ENCODE peak calls at places on chromosomes 11 and 22, in four cellular contexts. K, F, V and A are unnamed samples.

GRCh38 chr11:116193321-116194114 is 579.3 kb downstream of the BUD13 start:
- DNase-seq in F (peak), V (no peak), K (no peak), A (peak)

GRCh38 chr11:133414503-133414902 is 117.8 kb downstream of the OPCML start:
- DNase-seq in K (no peak), V (no peak), F (no peak), A (no peak)

GRCh38 chr11:116576523-116576922 is 196.3 kb downstream of the BUD13 start:
- DNase-seq in V (no peak), K (no peak), F (no peak), A (no peak)

GRCh38 chr11:69307421-69307820 is 13.5 kb downstream of the MYEOV start:
- DNase-seq in V (no peak), F (no peak), K (no peak), A (no peak)

GRCh38 chr11:14446701-14447169 is 52.9 kb downstream of the COPB1 start:
- DNase-seq in K (no peak), V (no peak), F (no peak), A (peak)

GRCh38 chr11:86440305-86440716 is 65.6 kb downstream of the CCDC81 start:
- DNase-seq in V (no peak), F (no peak), K (no peak), A (no peak)

GRCh38 chr11:43708776-43709175 is 28.2 kb downstream of the HSD17B12 start:
- DNase-seq in K (no peak), V (no peak), F (peak), A (no peak)

GRCh38 chr22:27460596-27461347 is 340.8 kb downstream of the MN1 start:
- DNase-seq in K (no peak), V (no peak), F (peak), A (no peak)

GRCh38 chr11:112968988-112969714 is 7.9 kb downstream of the NCAM1 start:
- DNase-seq in K (no peak), F (no peak), V (no peak), A (no peak)

GRCh38 chr11:9980931-9981330 is 313.1 kb downstream of the SBF2 start:
- DNase-seq in V (no peak), F (no peak), K (no peak), A (no peak)

GRCh38 chr22:44399906-44400762 is 87.4 kb upstream of the SHISAL1 start:
- DNase-seq in K (no peak), V (no peak), F (no peak), A (no peak)

GRCh38 chr11:72306186-72306585 is 62.2 kb upstream of the PHOX2A start:
- DNase-seq in F (no peak), V (no peak), K (no peak), A (no peak)

GRCh38 chr11:110367571-110367970 is 62.2 kb upstream of the FDX1 start:
- DNase-seq in K (no peak), F (no peak), V (no peak), A (no peak)

GRCh38 chr22:29310863-29311339 is 4.5 kb downstream of the GAS2L1 start:
- DNase-seq in V (peak), F (peak), K (peak), A (peak)

GRCh38 chr22:35746946-35747703 is 29.5 kb downstream of the APOL5 start:
- DNase-seq in K (no peak), F (no peak), V (no peak), A (no peak)

GRCh38 chr11:103601230-103601846 is 435.1 kb upstream of the DDI1 start:
- DNase-seq in V (no peak), F (peak), K (peak), A (peak)

GRCh38 chr11:111443640-111444039 is 64.6 kb upstream of the POU2AF1 start:
- DNase-seq in K (no peak), V (no peak), F (no peak), A (no peak)

GRCh38 chr11:110972640-110973039 is 260.4 kb upstream of the ARHGAP20 start:
- DNase-seq in K (peak), V (no peak), F (no peak), A (no peak)

GRCh38 chr11:16925495-16926065 is 88.6 kb downstream of the PLEKHA7 start:
- DNase-seq in F (peak), K (no peak), V (peak), A (peak)

GRCh38 chr11:110968348-110969062 is 256.3 kb upstream of the ARHGAP20 start:
- DNase-seq in V (no peak), K (peak), F (no peak), A (no peak)

GRCh38 chr22:23403720-23404688 is 176.1 kb downstream of the IGLL1 start:
- DNase-seq in F (no peak), V (no peak), K (no peak), A (no peak)

GRCh38 chr11:121656333-121657090 is 203.7 kb upstream of the SORL1-AS1 start:
- DNase-seq in K (no peak), F (peak), V (no peak), A (no peak)

GRCh38 chr22:35308480-35308945 is 8.8 kb downstream of the TOM1 start:
- DNase-seq in F (no peak), V (no peak), K (peak), A (no peak)

GRCh38 chr11:33214187-33214586 is 43.0 kb upstream of the HIPK3 start:
- DNase-seq in K (peak), F (no peak), V (no peak), A (no peak)

GRCh38 chr11:12149672-12150225 is 39.4 kb downstream of the MICAL2 start:
- DNase-seq in K (peak), F (no peak), V (no peak), A (no peak)

GRCh38 chr11:71206186-71206585 is 46.2 kb downstream of the SHANK2 start:
- DNase-seq in V (no peak), K (no peak), F (peak), A (no peak)

GRCh38 chr22:41908409-41909289 is 6.2 kb downstream of the SHISA8 start:
- DNase-seq in F (peak), K (peak), V (no peak), A (no peak)

GRCh38 chr11:92976681-92977080 is 7.2 kb downstream of the MTNR1B start:
- DNase-seq in V (no peak), F (no peak), K (no peak), A (no peak)

GRCh38 chr11:35035894-35036408 is 103.0 kb upstream of the CD44 start:
- DNase-seq in K (peak), F (no peak), V (no peak), A (no peak)

GRCh38 chr11:31419669-31420068 is 50.0 kb downstream of the DNAJC24 start:
- DNase-seq in F (no peak), V (no peak), K (no peak), A (no peak)

GRCh38 chr11:14584595-14584994 is 59.0 kb upstream of the PDE3B start:
- DNase-seq in F (no peak), K (no peak), V (no peak), A (no peak)

DNA sequence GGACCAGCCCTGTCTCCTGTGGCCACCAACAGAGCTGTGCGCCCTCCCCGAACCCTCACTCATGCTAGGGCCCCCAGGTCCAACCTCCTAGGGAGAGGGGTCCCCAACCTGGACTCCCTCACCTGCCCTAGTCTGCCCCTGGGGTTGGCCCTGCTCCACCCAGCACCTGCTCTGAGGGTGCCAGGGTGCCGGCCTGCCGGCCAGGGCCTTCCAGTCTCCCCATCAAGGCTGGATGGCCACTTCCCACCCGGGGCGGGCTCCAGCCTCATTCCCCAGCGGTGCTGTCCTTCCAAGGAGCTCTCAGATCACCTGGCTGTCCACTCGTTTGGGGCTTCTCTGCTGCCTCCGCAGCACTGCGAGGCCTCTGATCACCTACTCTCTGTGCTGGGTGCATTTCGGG is 39.1 kb downstream of the CDKN1C start:
- DNase-seq in F (no peak), V (no peak), K (no peak), A (no peak)
- TF ChIP-seq REST in F (no peak), V (no peak), K (no peak), A (no peak)

GRCh38 chr11:3378426-3379423 is at the start of gene ZNF195:
- DNase-seq in F (peak), V (peak), K (peak), A (peak)
- TF ChIP-seq REST in F (no peak), V (no peak), K (peak), A (no peak)

DNA sequence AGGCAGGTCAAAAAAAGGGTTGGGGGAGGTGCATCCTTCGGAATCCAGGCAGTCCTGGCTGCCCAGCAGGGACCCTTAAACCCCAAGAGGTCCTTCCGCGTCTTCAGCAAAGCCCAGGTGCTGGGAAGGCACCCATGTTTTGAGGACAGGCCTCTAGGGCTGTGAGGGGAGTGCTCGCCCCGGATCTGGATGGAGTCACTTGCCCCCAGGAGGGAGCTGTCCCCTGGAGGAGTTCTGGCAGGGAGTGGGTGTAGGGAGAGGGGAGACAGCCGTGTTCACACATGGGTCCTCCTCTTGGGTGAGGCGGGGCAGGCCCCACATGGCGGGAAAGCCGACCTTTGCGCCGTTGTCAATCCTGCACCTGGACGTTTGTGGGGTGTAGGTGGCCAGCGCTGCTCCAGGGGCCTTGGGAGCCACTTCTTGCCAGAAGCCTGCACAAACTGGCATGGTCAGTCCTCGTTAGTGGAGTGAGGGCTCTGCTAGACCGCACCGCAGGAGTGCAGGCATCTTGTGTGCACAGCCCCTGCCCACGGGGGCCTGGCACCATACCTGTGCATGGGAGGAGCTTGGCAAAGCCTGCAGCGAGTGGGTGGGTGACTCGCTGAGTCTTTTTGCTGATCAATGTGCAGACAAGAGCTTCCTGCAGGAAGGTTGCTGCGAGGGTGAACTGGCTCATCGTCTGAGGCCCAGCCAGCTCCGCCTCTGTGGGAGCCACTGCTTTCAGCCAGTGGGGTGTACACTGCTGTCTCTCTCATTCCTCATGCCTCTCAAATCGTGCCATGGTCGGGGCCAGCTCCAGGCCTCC is 16.0 kb downstream of the PPIL2 start:
- DNase-seq in K (no peak), F (no peak), V (no peak), A (no peak)
- TF ChIP-seq REST in K (no peak), F (no peak), V (no peak), A (no peak)

DNA sequence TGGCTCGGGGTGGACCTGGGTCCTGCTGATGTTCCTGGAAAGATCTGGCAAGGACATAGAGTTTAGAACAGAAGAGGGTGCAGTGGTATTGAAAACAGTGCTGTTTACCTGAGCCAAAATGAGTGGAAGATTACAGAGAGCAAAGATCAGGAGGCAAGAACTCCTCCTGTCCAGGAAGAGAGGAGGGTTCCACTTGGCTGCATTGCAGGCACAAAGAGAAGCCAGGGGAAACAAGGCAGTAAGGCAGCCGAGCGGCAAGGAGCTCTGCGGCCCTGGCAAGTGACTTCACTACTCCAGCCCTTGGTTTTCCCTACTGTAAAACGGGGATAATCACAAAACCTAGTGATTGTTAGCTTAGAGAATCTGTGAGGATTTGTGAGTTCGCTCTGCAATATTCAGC is 3.7 kb upstream of the PACSIN2 start:
- DNase-seq in V (no peak), K (no peak), F (no peak), A (no peak)
- TF ChIP-seq REST in V (no peak), K (no peak), F (no peak), A (no peak)

GRCh38 chr11:99368579-99368978 is 347.8 kb downstream of the CNTN5 start:
- DNase-seq in K (no peak), F (no peak), V (no peak), A (no peak)

GRCh38 chr11:99371257-99371656 is 350.5 kb downstream of the CNTN5 start:
- DNase-seq in K (no peak), F (no peak), V (no peak), A (no peak)

GRCh38 chr11:99370557-99371200 is 349.9 kb downstream of the CNTN5 start:
- DNase-seq in F (peak), V (no peak), K (no peak), A (peak)

DNA sequence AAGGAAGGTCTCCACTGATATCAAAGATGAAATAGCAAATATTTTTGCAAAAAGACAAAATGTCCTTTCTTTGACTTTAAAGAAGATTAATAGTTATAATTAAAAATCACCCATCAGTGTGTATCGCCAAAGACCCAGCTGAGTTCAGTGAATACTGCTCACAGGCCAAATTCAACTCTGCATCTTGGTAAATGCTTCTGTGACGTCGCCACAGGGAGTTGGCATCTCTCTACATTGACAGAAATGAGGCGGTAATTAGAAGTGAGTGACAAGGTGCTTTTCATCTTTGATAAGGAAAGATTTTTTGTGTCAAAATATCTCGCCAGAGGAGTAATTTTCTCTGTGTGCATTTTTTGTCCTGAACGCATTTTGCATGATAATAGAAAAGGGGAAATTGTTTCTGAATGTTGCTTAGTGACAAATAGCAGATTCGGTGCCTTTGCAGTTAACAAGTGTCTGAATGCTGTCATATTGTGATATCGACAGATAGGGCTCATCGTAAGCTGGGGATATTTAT is 345.8 kb downstream of the CNTN5 start:
- DNase-seq in K (no peak), F (no peak), V (no peak), A (no peak)
- TF ChIP-seq REST in K (no peak), F (no peak), V (no peak), A (no peak)

DNA sequence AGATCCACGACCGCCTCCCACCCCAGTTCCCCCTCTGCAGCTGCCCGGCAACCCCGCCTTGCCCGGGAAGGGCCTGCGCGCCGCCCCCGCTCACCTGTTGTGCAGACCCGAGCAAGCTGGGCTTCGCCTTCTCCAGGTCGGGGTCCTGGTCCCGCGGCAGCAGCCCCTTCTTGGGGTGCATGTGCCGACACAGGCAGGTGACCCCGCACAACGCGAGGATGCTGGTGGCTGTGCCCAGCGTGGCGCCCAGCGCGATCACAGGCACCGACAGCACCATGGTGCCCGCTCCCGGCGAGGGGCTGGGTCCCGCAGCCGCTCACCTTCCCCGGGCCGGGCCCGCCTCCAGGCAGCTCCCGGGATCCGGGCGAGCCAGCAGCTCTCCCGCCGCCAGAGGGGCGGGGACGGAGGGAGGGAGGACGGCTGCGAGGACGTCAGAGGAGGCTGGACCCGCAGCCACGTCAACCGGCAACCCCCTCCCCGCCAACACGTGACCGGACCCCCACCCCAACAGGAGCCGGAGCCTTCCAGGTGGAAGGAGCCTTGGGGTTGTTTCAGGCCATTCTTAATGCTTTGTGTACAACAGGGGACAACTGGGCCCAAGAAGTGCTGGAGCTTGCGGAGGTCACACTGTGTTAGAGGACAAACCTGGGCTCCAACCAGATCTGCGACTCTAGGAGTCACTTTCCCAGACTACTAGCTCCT is at the start of gene SYT13:
- DNase-seq in F (peak), V (no peak), K (no peak), A (peak)
- TF ChIP-seq REST in F (no peak), V (no peak), K (no peak), A (no peak)

GRCh38 chr11:328012-328411 is 7.4 kb upstream of the IFITM3 start:
- DNase-seq in V (no peak), F (no peak), K (no peak), A (no peak)

GRCh38 chr11:325796-326591 is 5.3 kb upstream of the IFITM3 start:
- DNase-seq in K (no peak), V (no peak), F (no peak), A (no peak)

GRCh38 chr11:327581-327923 is 6.9 kb upstream of the IFITM3 start:
- DNase-seq in F (no peak), K (no peak), V (no peak), A (no peak)

GRCh38 chr11:326592-326841 is 5.9 kb upstream of the IFITM3 start:
- DNase-seq in K (no peak), V (no peak), F (no peak), A (no peak)

GRCh38 chr11:326842-327580 is 6.4 kb upstream of the IFITM3 start:
- DNase-seq in F (no peak), K (peak), V (no peak), A (no peak)
- TF ChIP-seq REST in F (no peak), K (no peak), V (no peak), A (no peak)

GRCh38 chr11:75403037-75403436 is 3.7 kb downstream of the RPS3 start:
- DNase-seq in V (no peak), F (no peak), K (no peak), A (no peak)

GRCh38 chr11:75400110-75400865 is 970 bp downstream of the RPS3 start:
- DNase-seq in V (no peak), K (peak), F (no peak), A (no peak)

GRCh38 chr11:75398906-75399305 is 412 bp upstream of the RPS3 start:
- DNase-seq in K (no peak), F (no peak), V (no peak), A (no peak)

GRCh38 chr11:75402002-75402773 is 2.9 kb downstream of the RPS3 start:
- DNase-seq in F (no peak), V (no peak), K (no peak), A (no peak)

GRCh38 chr11:75399344-75400109 is at the start of gene RPS3:
- DNase-seq in K (peak), V (peak), F (peak), A (peak)
- TF ChIP-seq REST in K (peak), V (no peak), F (no peak), A (no peak)

GRCh38 chr11:62601364-62602140 is at the start of gene MTA2:
- DNase-seq in F (peak), K (peak), V (peak), A (peak)
- TF ChIP-seq REST in F (no peak), K (no peak), V (no peak), A (peak)

GRCh38 chr22:49852898-49853894 is at the start of gene ZBED4:
- DNase-seq in V (peak), F (peak), K (peak), A (peak)
- TF ChIP-seq REST in V (no peak), F (no peak), K (peak), A (no peak)